ENCODE peak calls at places on chromosomes 13 and 19, in eight cellular contexts. H is MM.1S; F is naive thymus-derived CD4-positive, alpha-beta T cell; D is heart right ventricle; U is effector memory CD4-positive, alpha-beta T cell; A is endothelial cell of umbilical vein; N is left lung; I is IMR-90. X is an unnamed sample.

GRCh38 chr13:67283602-67284001 is 53.5 kb upstream of the PCDH9 start:
- DNase-seq in H (no peak), F (no peak), D (no peak), U (no peak), A (no peak), N (no peak), I (peak; percentile 13), X (no peak)

GRCh38 chr13:34942732-34943674 is 933 bp downstream of the NBEA start:
- DNase-seq in H (peak; percentile 30), F (no peak), D (peak; percentile 21), U (no peak), A (peak; percentile 19), N (peak; percentile 39), I (no peak), X (peak; percentile 15)

GRCh38 chr13:63542704-63543215 is 2127.1 kb upstream of the PCDH20 start:
- DNase-seq in H (no peak), F (no peak), D (no peak), U (no peak), A (no peak), N (no peak), I (no peak), X (no peak)

GRCh38 chr19:3024870-3025515 is 4.1 kb downstream of the TLE2 start:
- DNase-seq in H (no peak), F (no peak), D (no peak), U (no peak), A (no peak), N (no peak), I (no peak), X (no peak)

GRCh38 chr19:43470288-43470687 is 4.9 kb upstream of the LYPD3 start:
- DNase-seq in H (no peak), F (peak; percentile 36), D (no peak), U (no peak), A (no peak), N (no peak), I (peak; percentile 93), X (no peak)

GRCh38 chr19:35704218-35704617 is at the start of gene ZBTB32:
- DNase-seq in H (no peak), F (no peak), D (no peak), U (no peak), A (peak; percentile 76), N (no peak), I (peak; percentile 61), X (no peak)

GRCh38 chr19:18895828-18896341 is at the start of gene CERS1:
- DNase-seq in H (no peak), F (no peak), D (no peak), U (no peak), A (no peak), N (no peak), I (no peak), X (no peak)

GRCh38 chr13:33017410-33017929 is 1.2 kb downstream of the KL start:
- DNase-seq in H (peak; percentile 33), F (no peak), D (peak; percentile 62), U (no peak), A (peak; percentile 30), N (no peak), I (peak; percentile 6), X (peak; percentile 43)

GRCh38 chr19:38262585-38263268 is 1.6 kb upstream of the SPINT2 start:
- DNase-seq in H (no peak), F (no peak), D (no peak), U (no peak), A (no peak), N (no peak), I (no peak), X (no peak)

GRCh38 chr13:27374650-27375049 is 49.8 kb upstream of the GTF3A start:
- DNase-seq in H (peak; percentile 61), F (peak; percentile 16), D (peak; percentile 62), U (peak; percentile 6), A (peak; percentile 73), N (peak; percentile 73), I (peak; percentile 88), X (peak; percentile 75)

GRCh38 chr19:54893406-54893805 is 12.5 kb upstream of the NCR1 start:
- DNase-seq in H (no peak), F (no peak), D (no peak), U (no peak), A (no peak), N (no peak), I (no peak), X (no peak)

GRCh38 chr13:51539887-51540286 is 44.4 kb upstream of the WDFY2 start:
- DNase-seq in H (no peak), F (no peak), D (no peak), U (no peak), A (no peak), N (no peak), I (peak; percentile 67), X (no peak)

GRCh38 chr19:47125669-47125938 is 5.0 kb upstream of the SAE1 start:
- DNase-seq in H (no peak), F (no peak), D (no peak), U (no peak), A (no peak), N (no peak), I (no peak), X (no peak)

GRCh38 chr13:32443111-32443510 is 15.2 kb upstream of the N4BP2L1 start:
- DNase-seq in H (peak; percentile 59), F (no peak), D (no peak), U (no peak), A (peak; percentile 43), N (no peak), I (peak; percentile 23), X (no peak)

GRCh38 chr19:18895038-18895827 is 725 bp downstream of the CERS1 start:
- DNase-seq in H (peak; percentile 15), F (no peak), D (no peak), U (no peak), A (peak; percentile 42), N (peak; percentile 47), I (no peak), X (peak; percentile 73)

GRCh38 chr13:101399365-101399764 is 16.9 kb downstream of the NALCN start:
- DNase-seq in H (no peak), F (no peak), D (no peak), U (no peak), A (no peak), N (no peak), I (peak; percentile 34), X (no peak)

GRCh38 chr13:97621631-97622030 is 187.7 kb downstream of the RAP2A start:
- DNase-seq in H (no peak), F (no peak), D (no peak), U (no peak), A (no peak), N (no peak), I (no peak), X (no peak)

GRCh38 chr19:2527716-2528115 is 51.8 kb downstream of the GADD45B start:
- DNase-seq in H (no peak), F (no peak), D (no peak), U (no peak), A (no peak), N (no peak), I (no peak), X (no peak)

GRCh38 chr13:99590519-99591011 is 89.3 kb downstream of the TM9SF2 start:
- DNase-seq in H (no peak), F (no peak), D (peak; percentile 27), U (no peak), A (peak; percentile 80), N (no peak), I (peak; percentile 50), X (no peak)

GRCh38 chr19:4488496-4488895 is 16.4 kb downstream of the HDGFL2 start:
- DNase-seq in H (no peak), F (no peak), D (no peak), U (no peak), A (no peak), N (no peak), I (no peak), X (no peak)

GRCh38 chr19:45645068-45645630 is 6.0 kb upstream of the EML2 start:
- DNase-seq in H (no peak), F (no peak), D (no peak), U (no peak), A (no peak), N (no peak), I (no peak), X (no peak)

GRCh38 chr19:45645631-45646344 is 6.6 kb upstream of the EML2 start:
- DNase-seq in H (peak; percentile 93), F (peak; percentile 64), D (peak; percentile 85), U (peak; percentile 63), A (peak; percentile 94), N (peak; percentile 76), I (peak; percentile 80), X (peak; percentile 92)

GRCh38 chr19:45643024-45643926 is 4.1 kb upstream of the EML2 start:
- DNase-seq in H (peak; percentile 87), F (peak; percentile 86), D (peak; percentile 84), U (peak; percentile 65), A (peak; percentile 85), N (peak; percentile 84), I (peak; percentile 61), X (peak; percentile 95)

GRCh38 chr19:45643927-45644771 is 5.0 kb upstream of the EML2 start:
- DNase-seq in H (no peak), F (no peak), D (no peak), U (no peak), A (no peak), N (no peak), I (no peak), X (peak; percentile 24)

GRCh38 chr19:45646345-45646698 is 7.1 kb upstream of the EML2 start:
- DNase-seq in H (no peak), F (no peak), D (no peak), U (no peak), A (peak; percentile 22), N (no peak), I (no peak), X (no peak)
- H3K4me3 ChIP-seq in H (peak overlapping the region; percentile 66), F (peak overlapping the region; percentile 68), D (peak overlapping the region; percentile 48), U (peak overlapping the region; percentile 53), A (peak overlapping the region; percentile 7), N (no peak overlapping the region), I (peak overlapping the region; percentile 48), X (peak overlapping the region; percentile 51)

GRCh38 chr19:48250290-48251025 is 5.3 kb downstream of the CARD8 start:
- DNase-seq in H (no peak), F (no peak), D (no peak), U (no peak), A (no peak), N (no peak), I (no peak), X (no peak)
- H3K27ac ChIP-seq in H (peak overlapping the region; percentile 78), F (peak overlapping the region; percentile 92), D (peak overlapping the region; percentile 83), U (peak overlapping the region; percentile 79), A (peak overlapping the region; percentile 80), N (peak overlapping the region; percentile 97), I (no peak overlapping the region), X (peak overlapping the region; percentile 82)

GRCh38 chr13:62088155-62088554 is 672.5 kb upstream of the PCDH20 start:
- DNase-seq in H (no peak), F (no peak), D (no peak), U (no peak), A (no peak), N (no peak), I (no peak), X (no peak)

GRCh38 chr13:62085337-62085736 is 669.7 kb upstream of the PCDH20 start:
- DNase-seq in H (no peak), F (no peak), D (no peak), U (no peak), A (no peak), N (no peak), I (no peak), X (no peak)

GRCh38 chr13:62085832-62086231 is 670.2 kb upstream of the PCDH20 start:
- DNase-seq in H (no peak), F (no peak), D (no peak), U (no peak), A (no peak), N (no peak), I (no peak), X (no peak)

GRCh38 chr13:62084728-62085127 is 669.1 kb upstream of the PCDH20 start:
- DNase-seq in H (no peak), F (no peak), D (no peak), U (no peak), A (no peak), N (no peak), I (no peak), X (no peak)
- H3K4me1 ChIP-seq in H (no peaks in the 10 kb centered on the region), F (no peaks in the 10 kb centered on the region), D (no peaks in the 10 kb centered on the region), U (no peaks in the 10 kb centered on the region), A (no peaks in the 10 kb centered on the region), N (no peaks in the 10 kb centered on the region), I (no peaks in the 10 kb centered on the region), X (no peaks in the 10 kb centered on the region)

GRCh38 chr19:48644355-48644754 is 1.6 kb downstream of the CA11 start:
- DNase-seq in H (no peak), F (no peak), D (no peak), U (no peak), A (no peak), N (no peak), I (no peak), X (no peak)
- H3K4me3 ChIP-seq in H (no peak overlapping the region), F (no peak overlapping the region), D (no peak overlapping the region), U (no peak overlapping the region), A (no peak overlapping the region), N (no peak overlapping the region), I (no peak overlapping the region), X (no peak overlapping the region)

X was measured in right cardiac atrium.